ENCODE peak calls at places on chromosomes 13 and 19, in ten cellular contexts. One of them, this sample, is unnamed.

GRCh38 chr19:5536337-5536894 is 31.3 kb downstream of the TINCR start:
- DNase-seq in ovary: peak; percentile 46
- DNase-seq in bronchial epithelial cell: peak; percentile 25
- DNase-seq in ascending aorta: no peak
- DNase-seq in epithelial cell of proximal tubule: no peak
- DNase-seq in BE2C: peak; percentile 65
- DNase-seq in suprapubic skin: no peak
- DNase-seq in heart right ventricle: peak; percentile 76
- DNase-seq in OCI-LY7: no peak
- DNase-seq in cardiac fibroblast: peak; percentile 60
- DNase-seq in this sample: no peak

GRCh38 chr13:112905990-112906641 is 62.9 kb upstream of the MCF2L start:
- DNase-seq in ovary: no peak
- DNase-seq in bronchial epithelial cell: peak; percentile 72
- DNase-seq in ascending aorta: peak; percentile 39
- DNase-seq in epithelial cell of proximal tubule: no peak
- DNase-seq in BE2C: no peak
- DNase-seq in suprapubic skin: no peak
- DNase-seq in heart right ventricle: no peak
- DNase-seq in OCI-LY7: no peak
- DNase-seq in cardiac fibroblast: no peak
- DNase-seq in this sample: no peak

GRCh38 chr13:24670927-24671326 is 9.3 kb upstream of the ATP12A start:
- DNase-seq in ovary: no peak
- DNase-seq in bronchial epithelial cell: no peak
- DNase-seq in ascending aorta: no peak
- DNase-seq in epithelial cell of proximal tubule: no peak
- DNase-seq in BE2C: no peak
- DNase-seq in suprapubic skin: peak; percentile 44
- DNase-seq in heart right ventricle: no peak
- DNase-seq in OCI-LY7: peak; percentile 73
- DNase-seq in cardiac fibroblast: peak; percentile 11
- DNase-seq in this sample: no peak

GRCh38 chr13:112818698-112819045 is 128.8 kb downstream of the ATP11A start:
- DNase-seq in ovary: no peak
- DNase-seq in bronchial epithelial cell: no peak
- DNase-seq in ascending aorta: no peak
- DNase-seq in epithelial cell of proximal tubule: no peak
- DNase-seq in BE2C: no peak
- DNase-seq in suprapubic skin: no peak
- DNase-seq in heart right ventricle: no peak
- DNase-seq in OCI-LY7: no peak
- DNase-seq in cardiac fibroblast: no peak
- DNase-seq in this sample: no peak

GRCh38 chr19:48685583-48685982 is 10.2 kb upstream of the FUT2 start:
- DNase-seq in ovary: no peak
- DNase-seq in bronchial epithelial cell: peak; percentile 29
- DNase-seq in ascending aorta: no peak
- DNase-seq in epithelial cell of proximal tubule: no peak
- DNase-seq in BE2C: no peak
- DNase-seq in suprapubic skin: no peak
- DNase-seq in heart right ventricle: no peak
- DNase-seq in OCI-LY7: no peak
- DNase-seq in cardiac fibroblast: no peak
- DNase-seq in this sample: no peak

GRCh38 chr13:71964491-71965108 is 97.6 kb upstream of the DACH1 start:
- DNase-seq in ovary: no peak
- DNase-seq in bronchial epithelial cell: no peak
- DNase-seq in ascending aorta: no peak
- DNase-seq in epithelial cell of proximal tubule: no peak
- DNase-seq in BE2C: no peak
- DNase-seq in suprapubic skin: no peak
- DNase-seq in heart right ventricle: no peak
- DNase-seq in OCI-LY7: no peak
- DNase-seq in cardiac fibroblast: no peak
- DNase-seq in this sample: no peak

GRCh38 chr13:21043898-21044297 is 17.5 kb downstream of the LATS2 start:
- DNase-seq in ovary: no peak
- DNase-seq in bronchial epithelial cell: no peak
- DNase-seq in ascending aorta: no peak
- DNase-seq in epithelial cell of proximal tubule: no peak
- DNase-seq in BE2C: no peak
- DNase-seq in suprapubic skin: no peak
- DNase-seq in heart right ventricle: no peak
- DNase-seq in OCI-LY7: no peak
- DNase-seq in cardiac fibroblast: peak; percentile 94
- DNase-seq in this sample: no peak

GRCh38 chr13:43805681-43806128 is 18.9 kb upstream of the ENOX1 start:
- DNase-seq in ovary: no peak
- DNase-seq in bronchial epithelial cell: no peak
- DNase-seq in ascending aorta: no peak
- DNase-seq in epithelial cell of proximal tubule: no peak
- DNase-seq in BE2C: no peak
- DNase-seq in suprapubic skin: no peak
- DNase-seq in heart right ventricle: no peak
- DNase-seq in OCI-LY7: no peak
- DNase-seq in cardiac fibroblast: no peak
- DNase-seq in this sample: no peak

GRCh38 chr19:3586124-3586626 is 897 bp downstream of the GIPC3 start:
- DNase-seq in ovary: no peak
- DNase-seq in bronchial epithelial cell: no peak
- DNase-seq in ascending aorta: no peak
- DNase-seq in epithelial cell of proximal tubule: no peak
- DNase-seq in BE2C: peak; percentile 55
- DNase-seq in suprapubic skin: no peak
- DNase-seq in heart right ventricle: no peak
- DNase-seq in OCI-LY7: peak; percentile 30
- DNase-seq in cardiac fibroblast: no peak
- DNase-seq in this sample: peak; percentile 83

GRCh38 chr19:14775855-14776254 is 2.5 kb downstream of the ADGRE2 start:
- DNase-seq in ovary: no peak
- DNase-seq in bronchial epithelial cell: no peak
- DNase-seq in ascending aorta: no peak
- DNase-seq in epithelial cell of proximal tubule: no peak
- DNase-seq in BE2C: no peak
- DNase-seq in suprapubic skin: no peak
- DNase-seq in heart right ventricle: no peak
- DNase-seq in OCI-LY7: no peak
- DNase-seq in cardiac fibroblast: no peak
- DNase-seq in this sample: peak; percentile 27

GRCh38 chr19:8334458-8335342 is 8.4 kb downstream of the KANK3 start:
- DNase-seq in ovary: no peak
- DNase-seq in bronchial epithelial cell: peak; percentile 80
- DNase-seq in ascending aorta: no peak
- DNase-seq in epithelial cell of proximal tubule: no peak
- DNase-seq in BE2C: peak; percentile 73
- DNase-seq in suprapubic skin: no peak
- DNase-seq in heart right ventricle: no peak
- DNase-seq in OCI-LY7: no peak
- DNase-seq in cardiac fibroblast: peak; percentile 68
- DNase-seq in this sample: no peak

GRCh38 chr19:49595819-49596404 is 4.9 kb downstream of the PRR12 start:
- DNase-seq in ovary: no peak
- DNase-seq in bronchial epithelial cell: no peak
- DNase-seq in ascending aorta: no peak
- DNase-seq in epithelial cell of proximal tubule: no peak
- DNase-seq in BE2C: no peak
- DNase-seq in suprapubic skin: no peak
- DNase-seq in heart right ventricle: no peak
- DNase-seq in OCI-LY7: no peak
- DNase-seq in cardiac fibroblast: no peak
- DNase-seq in this sample: peak; percentile 18

GRCh38 chr19:37738371-37738770 is 18.8 kb upstream of the ZNF607 start:
- DNase-seq in ovary: no peak
- DNase-seq in bronchial epithelial cell: no peak
- DNase-seq in ascending aorta: no peak
- DNase-seq in epithelial cell of proximal tubule: no peak
- DNase-seq in BE2C: no peak
- DNase-seq in suprapubic skin: no peak
- DNase-seq in heart right ventricle: no peak
- DNase-seq in OCI-LY7: no peak
- DNase-seq in cardiac fibroblast: no peak
- DNase-seq in this sample: no peak

GRCh38 chr19:32373614-32374295 is 28.3 kb downstream of the ZNF507 start:
- DNase-seq in ovary: no peak
- DNase-seq in bronchial epithelial cell: peak; percentile 100
- DNase-seq in ascending aorta: peak; percentile 71
- DNase-seq in epithelial cell of proximal tubule: peak; percentile 100
- DNase-seq in BE2C: no peak
- DNase-seq in suprapubic skin: no peak
- DNase-seq in heart right ventricle: peak; percentile 42
- DNase-seq in OCI-LY7: no peak
- DNase-seq in cardiac fibroblast: peak; percentile 98
- DNase-seq in this sample: no peak

GRCh38 chr19:18171605-18172327 is 1.8 kb upstream of the IFI30 start:
- DNase-seq in ovary: no peak
- DNase-seq in bronchial epithelial cell: no peak
- DNase-seq in ascending aorta: no peak
- DNase-seq in epithelial cell of proximal tubule: no peak
- DNase-seq in BE2C: no peak
- DNase-seq in suprapubic skin: no peak
- DNase-seq in heart right ventricle: no peak
- DNase-seq in OCI-LY7: no peak
- DNase-seq in cardiac fibroblast: no peak
- DNase-seq in this sample: peak; percentile 53

GRCh38 chr19:18173054-18173571 is 500 bp upstream of the IFI30 start:
- DNase-seq in ovary: peak; percentile 49
- DNase-seq in bronchial epithelial cell: no peak
- DNase-seq in ascending aorta: no peak
- DNase-seq in epithelial cell of proximal tubule: no peak
- DNase-seq in BE2C: no peak
- DNase-seq in suprapubic skin: peak; percentile 84
- DNase-seq in heart right ventricle: no peak
- DNase-seq in OCI-LY7: peak; percentile 44
- DNase-seq in cardiac fibroblast: no peak
- DNase-seq in this sample: peak; percentile 39

GRCh38 chr19:18172331-18173053 is 1.1 kb upstream of the IFI30 start:
- DNase-seq in ovary: no peak
- DNase-seq in bronchial epithelial cell: no peak
- DNase-seq in ascending aorta: no peak
- DNase-seq in epithelial cell of proximal tubule: no peak
- DNase-seq in BE2C: no peak
- DNase-seq in suprapubic skin: no peak
- DNase-seq in heart right ventricle: no peak
- DNase-seq in OCI-LY7: no peak
- DNase-seq in cardiac fibroblast: no peak
- DNase-seq in this sample: peak; percentile 4

GRCh38 chr19:18174983-18175382 is 1.4 kb downstream of the IFI30 start:
- DNase-seq in ovary: no peak
- DNase-seq in bronchial epithelial cell: no peak
- DNase-seq in ascending aorta: no peak
- DNase-seq in epithelial cell of proximal tubule: no peak
- DNase-seq in BE2C: no peak
- DNase-seq in suprapubic skin: no peak
- DNase-seq in heart right ventricle: no peak
- DNase-seq in OCI-LY7: no peak
- DNase-seq in cardiac fibroblast: no peak
- DNase-seq in this sample: no peak

GRCh38 chr19:18173572-18174294 is at the start of gene IFI30:
- DNase-seq in ovary: peak; percentile 78
- DNase-seq in bronchial epithelial cell: no peak
- DNase-seq in ascending aorta: peak; percentile 85
- DNase-seq in epithelial cell of proximal tubule: no peak
- DNase-seq in BE2C: peak; percentile 58
- DNase-seq in suprapubic skin: peak; percentile 87
- DNase-seq in heart right ventricle: peak; percentile 65
- DNase-seq in OCI-LY7: peak; percentile 90
- DNase-seq in cardiac fibroblast: peak; percentile 55
- DNase-seq in this sample: peak; percentile 86
- TF ChIP-seq CTCF in ovary: no peak
- TF ChIP-seq CTCF in bronchial epithelial cell: no peak
- TF ChIP-seq CTCF in ascending aorta: no peak
- TF ChIP-seq CTCF in epithelial cell of proximal tubule: no peak
- TF ChIP-seq CTCF in BE2C: no peak
- TF ChIP-seq CTCF in suprapubic skin: no peak
- TF ChIP-seq CTCF in heart right ventricle: no peak
- TF ChIP-seq CTCF in OCI-LY7: no peak
- TF ChIP-seq CTCF in cardiac fibroblast: no peak
- TF ChIP-seq CTCF in this sample: no peak

GRCh38 chr19:12990853-12991252 is 4.4 kb upstream of the NFIX start:
- DNase-seq in ovary: no peak
- DNase-seq in bronchial epithelial cell: no peak
- DNase-seq in ascending aorta: no peak
- DNase-seq in epithelial cell of proximal tubule: no peak
- DNase-seq in BE2C: no peak
- DNase-seq in suprapubic skin: no peak
- DNase-seq in heart right ventricle: no peak
- DNase-seq in OCI-LY7: no peak
- DNase-seq in cardiac fibroblast: no peak
- DNase-seq in this sample: no peak
- TF ChIP-seq CTCF in ovary: no peak
- TF ChIP-seq CTCF in bronchial epithelial cell: no peak
- TF ChIP-seq CTCF in ascending aorta: no peak
- TF ChIP-seq CTCF in epithelial cell of proximal tubule: no peak
- TF ChIP-seq CTCF in BE2C: no peak
- TF ChIP-seq CTCF in suprapubic skin: no peak
- TF ChIP-seq CTCF in heart right ventricle: no peak
- TF ChIP-seq CTCF in OCI-LY7: no peak
- TF ChIP-seq CTCF in cardiac fibroblast: no peak
- TF ChIP-seq CTCF in this sample: no peak

GRCh38 chr13:46994492-46994891 is 97.6 kb upstream of the HTR2A start:
- DNase-seq in ovary: no peak
- DNase-seq in bronchial epithelial cell: no peak
- DNase-seq in ascending aorta: no peak
- DNase-seq in epithelial cell of proximal tubule: no peak
- DNase-seq in BE2C: no peak
- DNase-seq in suprapubic skin: no peak
- DNase-seq in heart right ventricle: no peak
- DNase-seq in OCI-LY7: no peak
- DNase-seq in cardiac fibroblast: no peak
- DNase-seq in this sample: no peak

GRCh38 chr13:46996316-46996715 is 99.5 kb upstream of the HTR2A start:
- DNase-seq in ovary: no peak
- DNase-seq in bronchial epithelial cell: no peak
- DNase-seq in ascending aorta: no peak
- DNase-seq in epithelial cell of proximal tubule: no peak
- DNase-seq in BE2C: no peak
- DNase-seq in suprapubic skin: no peak
- DNase-seq in heart right ventricle: no peak
- DNase-seq in OCI-LY7: no peak
- DNase-seq in cardiac fibroblast: no peak
- DNase-seq in this sample: no peak

GRCh38 chr13:46995874-46996273 is 99.0 kb upstream of the HTR2A start:
- DNase-seq in ovary: no peak
- DNase-seq in bronchial epithelial cell: no peak
- DNase-seq in ascending aorta: no peak
- DNase-seq in epithelial cell of proximal tubule: no peak
- DNase-seq in BE2C: no peak
- DNase-seq in suprapubic skin: no peak
- DNase-seq in heart right ventricle: no peak
- DNase-seq in OCI-LY7: peak; percentile 71
- DNase-seq in cardiac fibroblast: no peak
- DNase-seq in this sample: peak; percentile 34

GRCh38 chr13:46992383-46992952 is 95.6 kb upstream of the HTR2A start:
- DNase-seq in ovary: no peak
- DNase-seq in bronchial epithelial cell: peak; percentile 28
- DNase-seq in ascending aorta: no peak
- DNase-seq in epithelial cell of proximal tubule: no peak
- DNase-seq in BE2C: peak; percentile 23
- DNase-seq in suprapubic skin: no peak
- DNase-seq in heart right ventricle: no peak
- DNase-seq in OCI-LY7: peak; percentile 64
- DNase-seq in cardiac fibroblast: peak; percentile 40
- DNase-seq in this sample: peak; percentile 16
- TF ChIP-seq CTCF in ovary: no peak
- TF ChIP-seq CTCF in bronchial epithelial cell: peak; percentile 25
- TF ChIP-seq CTCF in ascending aorta: no peak
- TF ChIP-seq CTCF in epithelial cell of proximal tubule: peak; percentile 47
- TF ChIP-seq CTCF in BE2C: peak; percentile 54
- TF ChIP-seq CTCF in suprapubic skin: no peak
- TF ChIP-seq CTCF in heart right ventricle: no peak
- TF ChIP-seq CTCF in OCI-LY7: peak; percentile 77
- TF ChIP-seq CTCF in cardiac fibroblast: peak; percentile 52
- TF ChIP-seq CTCF in this sample: peak; percentile 12

GRCh38 chr13:40993987-40994386 is 25.1 kb downstream of the ELF1 start:
- DNase-seq in ovary: no peak
- DNase-seq in bronchial epithelial cell: peak; percentile 99
- DNase-seq in ascending aorta: no peak
- DNase-seq in epithelial cell of proximal tubule: no peak
- DNase-seq in BE2C: no peak
- DNase-seq in suprapubic skin: no peak
- DNase-seq in heart right ventricle: no peak
- DNase-seq in OCI-LY7: no peak
- DNase-seq in cardiac fibroblast: no peak
- DNase-seq in this sample: no peak
- TF ChIP-seq CTCF in ovary: no peak
- TF ChIP-seq CTCF in bronchial epithelial cell: no peak
- TF ChIP-seq CTCF in ascending aorta: no peak
- TF ChIP-seq CTCF in epithelial cell of proximal tubule: no peak
- TF ChIP-seq CTCF in BE2C: no peak
- TF ChIP-seq CTCF in suprapubic skin: no peak
- TF ChIP-seq CTCF in heart right ventricle: no peak
- TF ChIP-seq CTCF in OCI-LY7: peak; percentile 8
- TF ChIP-seq CTCF in cardiac fibroblast: no peak
- TF ChIP-seq CTCF in this sample: no peak